ENCODE peak calls at places on chromosomes 2 and 18, in seven cellular contexts. X, J, S, T, U, W and G are unnamed samples.

GRCh38 chr2:113734187-113734586 is 22.3 kb downstream of the SLC35F5 start:
- DNase-seq in S (no peak), U (no peak), T (no peak), X (no peak), J (no peak), W (peak; percentile 53), G (no peak)

GRCh38 chr2:236343400-236344161 is 79.4 kb upstream of the ASB18 start:
- DNase-seq in X (no peak), U (no peak), S (peak; percentile 29), W (peak; percentile 76), T (peak; percentile 78), J (peak; percentile 45), G (no peak)

GRCh38 chr2:120775261-120775660 is 39.6 kb downstream of the GLI2 start:
- DNase-seq in X (no peak), T (no peak), W (no peak), J (no peak), U (peak; percentile 22), S (no peak), G (no peak)

GRCh38 chr2:216404010-216404618 is 8.2 kb upstream of the SMARCAL1 start:
- DNase-seq in X (no peak), S (peak; percentile 15), W (peak; percentile 42), J (no peak), U (no peak), T (peak; percentile 45), G (no peak)

GRCh38 chr2:120558892-120559291 is 176.8 kb upstream of the GLI2 start:
- DNase-seq in U (peak; percentile 6), S (no peak), T (no peak), J (no peak), X (no peak), W (no peak), G (no peak)

GRCh38 chr2:55399815-55400214 is 19.8 kb downstream of the CCDC88A start:
- DNase-seq in T (no peak), J (no peak), X (no peak), S (no peak), U (no peak), W (no peak), G (no peak)

GRCh38 chr2:19035238-19035637 is 323.2 kb downstream of the OSR1 start:
- DNase-seq in J (no peak), S (no peak), U (no peak), X (no peak), T (no peak), W (no peak), G (no peak)

GRCh38 chr2:231397928-231398294 is 2.4 kb downstream of the B3GNT7 start:
- DNase-seq in S (no peak), J (no peak), X (no peak), U (no peak), W (no peak), T (no peak), G (no peak)

GRCh38 chr2:120769076-120769786 is 33.6 kb downstream of the GLI2 start:
- DNase-seq in S (no peak), T (no peak), J (no peak), W (no peak), U (peak; percentile 21), X (no peak), G (no peak)

GRCh38 chr18:8052237-8052701 is 485.2 kb downstream of the PTPRM start:
- DNase-seq in J (no peak), X (no peak), W (no peak), T (no peak), S (no peak), U (no peak), G (no peak)

GRCh38 chr2:6877402-6878305 is at the start of gene RSAD2:
- DNase-seq in W (no peak), S (peak; percentile 36), T (no peak), X (no peak), U (peak; percentile 57), J (no peak), G (no peak)

GRCh38 chr2:65040414-65041261 is 15.6 kb upstream of the CEP68 start:
- DNase-seq in U (peak; percentile 87), S (peak; percentile 57), X (peak; percentile 87), J (no peak), W (peak; percentile 74), T (peak; percentile 85), G (no peak)

GRCh38 chr2:74513605-74514367 is 464 bp upstream of the TLX2 start:
- DNase-seq in J (no peak), X (no peak), U (peak; percentile 52), T (no peak), S (no peak), W (peak; percentile 43), G (no peak)

GRCh38 chr2:9140570-9141378 is 65.8 kb upstream of the ASAP2 start:
- DNase-seq in U (no peak), J (no peak), X (no peak), W (no peak), T (peak; percentile 18), S (no peak), G (no peak)
- TF ChIP-seq CTCF in U (no peak), J (no peak), X (no peak), W (no peak), T (peak; percentile 12), S (no peak), G (no peak)

GRCh38 chr2:239539083-239539775 is 138.4 kb upstream of the HDAC4 start:
- DNase-seq in T (no peak), U (no peak), J (no peak), W (no peak), X (no peak), S (no peak), G (no peak)
- TF ChIP-seq CTCF in T (no peak), U (no peak), J (no peak), W (no peak), X (no peak), S (no peak), G (no peak)

GRCh38 chr2:118061135-118061955 is 26.9 kb upstream of the INSIG2 start:
- DNase-seq in W (peak; percentile 41), S (no peak), U (no peak), J (peak; percentile 46), T (peak; percentile 78), X (no peak), G (no peak)
- TF ChIP-seq CTCF in W (peak; percentile 37), S (no peak), U (no peak), J (peak; percentile 69), T (peak; percentile 92), X (no peak), G (peak; percentile 45)

GRCh38 chr2:205776139-205776538 is 93.8 kb downstream of the NRP2 start:
- DNase-seq in S (no peak), J (no peak), X (no peak), T (peak; percentile 33), U (peak; percentile 88), W (peak; percentile 53), G (no peak)
- TF ChIP-seq CTCF in S (no peak), J (peak; percentile 76), X (peak; percentile 56), T (peak; percentile 82), U (peak; percentile 79), W (peak; percentile 48), G (peak; percentile 74)

DNA sequence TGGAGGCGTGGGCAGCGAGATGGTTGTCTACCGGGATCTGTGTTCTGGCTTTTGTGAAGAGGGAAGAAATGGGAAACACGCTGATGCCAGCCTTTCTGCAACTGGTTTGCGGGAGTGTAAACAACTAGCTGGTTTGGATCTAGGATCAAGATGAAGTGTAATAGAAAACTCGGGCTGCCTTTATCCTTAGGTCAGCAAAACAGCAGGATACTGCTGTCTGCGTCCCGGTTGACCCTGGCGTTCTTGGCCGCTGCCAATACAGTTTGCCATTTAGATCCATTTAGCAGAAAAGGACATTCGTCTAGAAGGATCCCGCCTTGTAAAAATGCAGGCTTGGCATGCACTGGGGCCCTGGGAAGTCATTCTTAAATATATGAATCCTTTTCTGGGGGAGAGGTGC is 42.0 kb downstream of the RAB31 start:
- DNase-seq in U (no peak), W (no peak), S (no peak), X (peak; percentile 40), J (no peak), T (no peak), G (no peak)
- TF ChIP-seq CTCF in U (no peak), W (no peak), S (no peak), X (no peak), J (no peak), T (no peak), G (no peak)

DNA sequence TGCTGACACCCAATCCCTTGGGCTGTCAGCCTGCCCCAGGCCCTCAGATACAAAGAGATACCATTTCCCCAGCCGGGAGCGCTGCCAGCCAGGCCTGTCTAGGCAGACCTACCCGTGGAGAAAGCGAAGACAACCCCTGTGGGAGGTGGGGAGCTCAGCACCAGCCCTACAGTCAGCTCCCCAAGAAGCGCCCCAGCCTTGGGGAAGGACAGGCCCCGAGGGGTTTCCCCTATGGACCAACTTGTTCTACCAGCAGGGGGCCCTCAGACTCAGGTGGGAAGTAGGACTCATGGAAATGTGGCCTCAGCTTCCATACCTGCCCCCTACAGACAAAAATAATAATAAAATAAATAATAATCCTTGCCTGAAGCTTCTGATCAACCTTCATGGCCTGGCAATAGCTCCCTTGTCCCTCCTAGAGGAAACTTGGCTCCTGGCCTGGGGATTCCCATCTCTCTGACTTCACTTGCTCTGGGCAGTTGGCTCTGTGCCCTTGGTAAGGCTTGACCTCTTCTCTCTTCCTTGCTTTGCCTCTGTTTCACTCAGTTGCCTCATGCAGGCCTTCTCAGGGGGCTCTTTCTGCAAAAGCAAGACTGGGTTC is 7.0 kb downstream of the SLC35F6 start:
- DNase-seq in X (no peak), U (no peak), T (peak; percentile 44), S (no peak), W (no peak), J (no peak), G (no peak)
- TF ChIP-seq CTCF in X (no peak), U (no peak), T (peak; percentile 71), S (no peak), W (no peak), J (peak; percentile 62), G (peak; percentile 49)